ENCODE peak calls at places on chromosomes 7 and 10, in five cellular contexts. G, R, J, F and K are unnamed samples.

GRCh38 chr7:135338151-135338550 is 104.5 kb downstream of the STRA8 start:
- DNase-seq in G (no peak), R (no peak), J (no peak), F (no peak), K (no peak)

GRCh38 chr7:151745090-151745638 is 131.8 kb downstream of the PRKAG2 start:
- DNase-seq in G (no peak), R (peak; percentile 88), J (peak; percentile 50), F (peak; percentile 21), K (no peak)

GRCh38 chr7:92560602-92561001 is 29.6 kb downstream of the FAM133B start:
- DNase-seq in G (no peak), R (no peak), J (no peak), F (no peak), K (no peak)

GRCh38 chr7:77657427-77658331 is 38.6 kb upstream of the RSBN1L start:
- DNase-seq in G (peak; percentile 77), R (peak; percentile 65), J (peak; percentile 74), F (no peak), K (peak; percentile 71)

GRCh38 chr7:139034336-139034735 is 1.5 kb downstream of the ZC3HAV1L start:
- DNase-seq in G (no peak), R (no peak), J (no peak), F (no peak), K (no peak)

GRCh38 chr7:44259547-44260457 is 59.0 kb downstream of the YKT6 start:
- DNase-seq in G (no peak), R (peak; percentile 87), J (no peak), F (peak; percentile 31), K (no peak)

GRCh38 chr10:819326-819725 is 112.2 kb downstream of the LARP4B start:
- DNase-seq in G (no peak), R (peak; percentile 40), J (no peak), F (no peak), K (no peak)

GRCh38 chr7:421056-421991 is 98.3 kb downstream of the PDGFA start:
- DNase-seq in G (no peak), R (no peak), J (no peak), F (no peak), K (peak; percentile 66)

GRCh38 chr7:91041901-91042457 is 222.3 kb upstream of the FZD1 start:
- DNase-seq in G (no peak), R (no peak), J (no peak), F (no peak), K (no peak)

GRCh38 chr7:108239501-108240225 is 109.5 kb upstream of the LAMB4 start:
- DNase-seq in G (peak; percentile 93), R (no peak), J (peak; percentile 56), F (no peak), K (peak; percentile 86)

GRCh38 chr10:75111367-75111905 is at the start of gene SAMD8:
- DNase-seq in G (peak; percentile 98), R (peak; percentile 92), J (peak; percentile 83), F (peak; percentile 90), K (peak; percentile 76)

GRCh38 chr7:104934665-104935064 is 79.3 kb upstream of the KMT2E start:
- DNase-seq in G (no peak), R (no peak), J (no peak), F (no peak), K (no peak)

GRCh38 chr10:114544045-114544659 is 113.9 kb downstream of the ABLIM1 start:
- DNase-seq in G (no peak), R (peak; percentile 25), J (no peak), F (no peak), K (no peak)

GRCh38 chr10:101388671-101389276 is 34.8 kb downstream of the BTRC start:
- DNase-seq in G (no peak), R (no peak), J (no peak), F (no peak), K (no peak)

GRCh38 chr7:95199779-95200558 is 124.4 kb downstream of the PON1 start:
- DNase-seq in G (peak; percentile 71), R (peak; percentile 47), J (peak; percentile 41), F (no peak), K (peak; percentile 19)

GRCh38 chr10:133182190-133182589 is 22.2 kb downstream of the KNDC1 start:
- DNase-seq in G (no peak), R (no peak), J (no peak), F (no peak), K (no peak)

GRCh38 chr7:73530800-73531199 is 8.7 kb upstream of the BAZ1B start:
- DNase-seq in G (no peak), R (no peak), J (no peak), F (no peak), K (no peak)

GRCh38 chr10:111076191-111076681 is 593 bp upstream of the ADRA2A start:
- DNase-seq in G (peak; percentile 67), R (peak; percentile 48), J (peak; percentile 33), F (no peak), K (peak; percentile 60)

GRCh38 chr10:3803295-3803883 is 18.4 kb upstream of the KLF6 start:
- DNase-seq in G (no peak), R (no peak), J (no peak), F (no peak), K (no peak)

GRCh38 chr10:123726826-123727225 is 60.7 kb downstream of the GPR26 start:
- DNase-seq in G (no peak), R (no peak), J (no peak), F (no peak), K (no peak)

GRCh38 chr7:114298011-114298410 is 116.6 kb upstream of the FOXP2 start:
- DNase-seq in G (no peak), R (no peak), J (no peak), F (no peak), K (no peak)

GRCh38 chr10:76738991-76739390 is 898.6 kb downstream of the KCNMA1 start:
- DNase-seq in G (no peak), R (no peak), J (no peak), F (no peak), K (no peak)

GRCh38 chr10:101841826-101842225 is 1.8 kb downstream of the KCNIP2 start:
- DNase-seq in G (no peak), R (no peak), J (no peak), F (no peak), K (no peak)

GRCh38 chr7:144401490-144401889 is 2.0 kb downstream of the NOBOX start:
- DNase-seq in G (no peak), R (no peak), J (no peak), F (no peak), K (no peak)

GRCh38 chr7:150340875-150341262 is 560 bp downstream of the RARRES2 start:
- DNase-seq in G (no peak), R (no peak), J (no peak), F (no peak), K (no peak)

GRCh38 chr10:133258066-133258817 is 18.4 kb downstream of the ADAM8 start:
- DNase-seq in G (no peak), R (peak; percentile 19), J (peak; percentile 15), F (no peak), K (no peak)

GRCh38 chr7:6218324-6218723 is 54.1 kb downstream of the CYTH3 start:
- DNase-seq in G (no peak), R (no peak), J (no peak), F (no peak), K (no peak)

GRCh38 chr10:44348496-44348895 is 36.4 kb downstream of the CXCL12 start:
- DNase-seq in G (no peak), R (no peak), J (no peak), F (no peak), K (no peak)

GRCh38 chr10:29757551-29758297 is 123.0 kb upstream of the SVIL start:
- DNase-seq in G (peak; percentile 37), R (peak; percentile 76), J (no peak), F (no peak), K (no peak)

GRCh38 chr10:99530108-99531025 is 2.4 kb upstream of the NKX2-3 start:
- DNase-seq in G (no peak), R (no peak), J (no peak), F (no peak), K (no peak)

GRCh38 chr10:110739811-110740271 is 95.7 kb downstream of the RBM20 start:
- DNase-seq in G (no peak), R (no peak), J (no peak), F (no peak), K (no peak)

GRCh38 chr10:90856261-90856660 is 1.6 kb downstream of the HTR7 start:
- DNase-seq in G (no peak), R (no peak), J (no peak), F (no peak), K (no peak)

GRCh38 chr10:68171539-68172080 is 60.3 kb downstream of the ATOH7 start:
- DNase-seq in G (no peak), R (no peak), J (no peak), F (no peak), K (no peak)

GRCh38 chr7:4692055-4692454 is 10.0 kb downstream of the FOXK1 start:
- DNase-seq in G (no peak), R (no peak), J (no peak), F (no peak), K (no peak)

GRCh38 chr10:22434521-22434920 is 89.2 kb downstream of the SPAG6 start:
- DNase-seq in G (no peak), R (peak; percentile 62), J (no peak), F (no peak), K (no peak)

GRCh38 chr7:27774717-27775328 is 34.9 kb downstream of the TAX1BP1 start:
- DNase-seq in G (peak; percentile 36), R (peak; percentile 32), J (no peak), F (no peak), K (no peak)

GRCh38 chr10:88108115-88108610 is 244.7 kb downstream of the PTEN start:
- DNase-seq in G (no peak), R (no peak), J (no peak), F (no peak), K (no peak)

GRCh38 chr10:44036425-44036824 is 348.5 kb downstream of the CXCL12 start:
- DNase-seq in G (no peak), R (no peak), J (no peak), F (no peak), K (no peak)